ENCODE peak calls at places on chromosomes 5 and 9, in four cellular contexts. V is stimulated activated CD4-positive, alpha-beta T cell treated with anti-CD3 and anti-CD28 coated beads, TNF-alpha, amount 100 ng/mL, for 4 hours; J is HEK293T; H is OCI-LY7. I is an unnamed sample.

GRCh38 chr5:158911693-158912363 is 187.9 kb downstream of the EBF1 start:
- DNase-seq in V (no peak), J (no peak), H (no peak), I (no peak)

GRCh38 chr5:136374003-136374402 is 8.7 kb upstream of the TRPC7 start:
- DNase-seq in V (no peak), J (peak), H (peak), I (no peak)

GRCh38 chr9:98559568-98559967 is 149.2 kb downstream of the GABBR2 start:
- DNase-seq in V (no peak), J (no peak), H (no peak), I (peak)

GRCh38 chr5:80516826-80517225 is 28.9 kb downstream of the FAM151B start:
- DNase-seq in V (no peak), J (peak), H (no peak), I (no peak)

GRCh38 chr5:169354921-169355320 is 54.0 kb upstream of the SLIT3 start:
- DNase-seq in V (no peak), J (no peak), H (no peak), I (no peak)

GRCh38 chr9:36457836-36458429 is 57.9 kb upstream of the RNF38 start:
- DNase-seq in V (no peak), J (no peak), H (no peak), I (no peak)

GRCh38 chr5:147750065-147750464 is 32.5 kb downstream of the JAKMIP2 start:
- DNase-seq in V (no peak), J (no peak), H (no peak), I (no peak)

GRCh38 chr5:127706691-127707090 is 3.5 kb downstream of the CCDC192 start:
- DNase-seq in V (no peak), J (no peak), H (no peak), I (no peak)

GRCh38 chr5:157343842-157344790 is 78.2 kb downstream of the CYFIP2 start:
- DNase-seq in V (no peak), J (no peak), H (no peak), I (peak)

GRCh38 chr9:74172874-74173273 is 324.3 kb upstream of the RORB start:
- DNase-seq in V (no peak), J (no peak), H (no peak), I (no peak)

GRCh38 chr5:77168884-77169254 is 41.6 kb upstream of the PDE8B start:
- DNase-seq in V (no peak), J (peak), H (no peak), I (no peak)

GRCh38 chr9:87039809-87040392 is 92.6 kb upstream of the GAS1 start:
- DNase-seq in V (no peak), J (no peak), H (no peak), I (no peak)

GRCh38 chr5:170338272-170338671 is 40.7 kb upstream of the LCP2 start:
- DNase-seq in V (no peak), J (no peak), H (no peak), I (no peak)

GRCh38 chr5:121693864-121694263 is 157.8 kb upstream of the FTMT start:
- DNase-seq in V (no peak), J (no peak), H (no peak), I (no peak)

GRCh38 chr9:86978986-86979385 is 31.7 kb upstream of the GAS1 start:
- DNase-seq in V (no peak), J (no peak), H (no peak), I (no peak)

GRCh38 chr5:10328323-10328722 is 20.6 kb upstream of the CMBL start:
- DNase-seq in V (no peak), J (no peak), H (no peak), I (no peak)

GRCh38 chr5:142246263-142246662 is 78.6 kb downstream of the SPRY4 start:
- DNase-seq in V (no peak), J (no peak), H (no peak), I (no peak)

GRCh38 chr5:55495216-55495615 is 39.5 kb downstream of the PLPP1 start:
- DNase-seq in V (no peak), J (no peak), H (no peak), I (no peak)

GRCh38 chr5:174335682-174336364 is 290.3 kb downstream of the NSG2 start:
- DNase-seq in V (no peak), J (no peak), H (no peak), I (no peak)

GRCh38 chr5:125486634-125487033 is 740.2 kb upstream of the ZNF608 start:
- DNase-seq in V (no peak), J (no peak), H (no peak), I (no peak)

GRCh38 chr9:120905794-120906248 is 20.8 kb downstream of the TRAF1 start:
- DNase-seq in V (no peak), J (no peak), H (peak), I (no peak)

GRCh38 chr9:134961331-134962064 is 43.8 kb upstream of the FCN1 start:
- DNase-seq in V (no peak), J (no peak), H (peak), I (no peak)

GRCh38 chr5:51556833-51557232 is 173.6 kb downstream of the ISL1 start:
- DNase-seq in V (no peak), J (no peak), H (no peak), I (no peak)

GRCh38 chr9:81671880-81672280 is 17.5 kb downstream of the TLE1 start:
- DNase-seq in V (no peak), J (no peak), H (no peak), I (peak)

GRCh38 chr9:137237759-137238726 is 3.0 kb upstream of the TUBB4B start:
- DNase-seq in V (no peak), J (no peak), H (no peak), I (no peak)

GRCh38 chr9:127568618-127568970 is 43.5 kb upstream of the STXBP1 start:
- DNase-seq in V (no peak), J (no peak), H (no peak), I (no peak)

GRCh38 chr5:1545798-1546355 is 22.1 kb upstream of the LPCAT1 start:
- DNase-seq in V (no peak), J (no peak), H (no peak), I (no peak)

GRCh38 chr9:68560131-68560844 is 19.6 kb upstream of the TMEM252 start:
- DNase-seq in V (peak), J (peak), H (peak), I (no peak)

GRCh38 chr5:138725153-138725884 is 27.9 kb upstream of the CTNNA1 start:
- DNase-seq in V (no peak), J (peak), H (peak), I (no peak)

GRCh38 chr5:34521628-34522290 is 134.4 kb upstream of the RAI14 start:
- DNase-seq in V (no peak), J (no peak), H (no peak), I (no peak)

GRCh38 chr9:34365282-34365681 is 11.4 kb downstream of the MYORG start:
- DNase-seq in V (no peak), J (no peak), H (no peak), I (no peak)

GRCh38 chr5:142929602-142930001 is 159.4 kb downstream of the ARHGAP26 start:
- DNase-seq in V (no peak), J (no peak), H (no peak), I (no peak)